ENCODE peak calls at places on chromosomes 3 and 15, in eight cellular contexts. Z, H, E, R, C, D, Q and K are unnamed samples.

GRCh38 chr3:128274837-128275236 is 121.6 kb downstream of the EEFSEC start:
- DNase-seq in Z (no peak), H (no peak), E (no peak), R (no peak), C (no peak), D (peak), Q (no peak), K (no peak)

GRCh38 chr15:32651229-32651837 is 9.8 kb downstream of the SCG5 start:
- DNase-seq in Z (peak), H (peak), E (peak), R (no peak), C (peak), D (peak), Q (peak), K (peak)

GRCh38 chr3:129629011-129629410 is 22.5 kb upstream of the PLXND1 start:
- DNase-seq in Z (no peak), H (no peak), E (no peak), R (no peak), C (no peak), D (no peak), Q (no peak), K (no peak)

GRCh38 chr3:123067689-123068226 is 933 bp downstream of the PDIA5 start:
- DNase-seq in Z (no peak), H (no peak), E (no peak), R (no peak), C (no peak), D (no peak), Q (no peak), K (no peak)

GRCh38 chr3:27715454-27715806 is 6.7 kb downstream of the EOMES start:
- DNase-seq in Z (no peak), H (no peak), E (no peak), R (no peak), C (no peak), D (no peak), Q (no peak), K (no peak)

GRCh38 chr15:32004249-32004648 is 26.1 kb upstream of the CHRNA7 start:
- DNase-seq in Z (no peak), H (no peak), E (no peak), R (no peak), C (no peak), D (no peak), Q (no peak), K (no peak)

GRCh38 chr15:45799508-45799907 is 164.7 kb downstream of the SQOR start:
- DNase-seq in Z (no peak), H (no peak), E (no peak), R (no peak), C (no peak), D (no peak), Q (no peak), K (no peak)

GRCh38 chr3:42175841-42176240 is 84.7 kb downstream of the TRAK1 start:
- DNase-seq in Z (no peak), H (no peak), E (no peak), R (no peak), C (no peak), D (no peak), Q (no peak), K (no peak)

GRCh38 chr3:128307781-128308469 is 154.6 kb downstream of the EEFSEC start:
- DNase-seq in Z (no peak), H (no peak), E (no peak), R (no peak), C (no peak), D (no peak), Q (no peak), K (no peak)

GRCh38 chr15:96992817-96993216 is 662.3 kb downstream of the NR2F2 start:
- DNase-seq in Z (no peak), H (no peak), E (no peak), R (no peak), C (no peak), D (no peak), Q (no peak), K (no peak)

GRCh38 chr3:177569823-177570657 is 372.8 kb upstream of the TBL1XR1 start:
- DNase-seq in Z (no peak), H (no peak), E (no peak), R (no peak), C (no peak), D (no peak), Q (no peak), K (no peak)

GRCh38 chr3:44117736-44118135 is 124.0 kb upstream of the TOPAZ1 start:
- DNase-seq in Z (no peak), H (no peak), E (no peak), R (no peak), C (no peak), D (no peak), Q (no peak), K (no peak)

GRCh38 chr3:143716731-143717130 is 131.5 kb downstream of the SLC9A9 start:
- DNase-seq in Z (no peak), H (no peak), E (no peak), R (no peak), C (no peak), D (no peak), Q (no peak), K (no peak)

GRCh38 chr15:22959451-22960101 is 20.6 kb downstream of the CYFIP1 start:
- DNase-seq in Z (peak), H (no peak), E (no peak), R (no peak), C (no peak), D (no peak), Q (no peak), K (peak)

GRCh38 chr3:4821331-4821730 is 157.9 kb upstream of the BHLHE40 start:
- DNase-seq in Z (no peak), H (no peak), E (no peak), R (no peak), C (no peak), D (no peak), Q (no peak), K (no peak)

GRCh38 chr3:168156479-168156878 is 60.8 kb upstream of the GOLIM4 start:
- DNase-seq in Z (no peak), H (no peak), E (no peak), R (no peak), C (no peak), D (no peak), Q (no peak), K (no peak)

GRCh38 chr3:23421811-23422510 is 218.8 kb downstream of the UBE2E2 start:
- DNase-seq in Z (no peak), H (no peak), E (no peak), R (no peak), C (no peak), D (peak), Q (no peak), K (no peak)

GRCh38 chr3:72977463-72977862 is 19.1 kb upstream of the PPP4R2 start:
- DNase-seq in Z (no peak), H (no peak), E (no peak), R (no peak), C (no peak), D (no peak), Q (no peak), K (no peak)

GRCh38 chr3:190012314-190012782 is 108.3 kb downstream of the P3H2 start:
- DNase-seq in Z (no peak), H (no peak), E (no peak), R (no peak), C (no peak), D (peak), Q (no peak), K (no peak)

GRCh38 chr15:77634266-77634962 is 1.7 kb upstream of the LINGO1 start:
- DNase-seq in Z (peak), H (peak), E (peak), R (peak), C (peak), D (peak), Q (peak), K (peak)

GRCh38 chr15:99526174-99526573 is 39.6 kb upstream of the MEF2A start:
- DNase-seq in Z (no peak), H (no peak), E (no peak), R (no peak), C (no peak), D (no peak), Q (no peak), K (no peak)

GRCh38 chr15:42046597-42046996 is 25.8 kb upstream of the PLA2G4E start:
- DNase-seq in Z (no peak), H (no peak), E (no peak), R (no peak), C (no peak), D (no peak), Q (no peak), K (no peak)

GRCh38 chr15:45314960-45315359 is 62.9 kb downstream of the SLC28A2 start:
- DNase-seq in Z (no peak), H (no peak), E (peak), R (no peak), C (no peak), D (peak), Q (peak), K (no peak)

GRCh38 chr3:31356941-31357340 is 175.8 kb upstream of the STT3B start:
- DNase-seq in Z (no peak), H (peak), E (no peak), R (peak), C (no peak), D (peak), Q (peak), K (peak)

GRCh38 chr3:103218793-103219192 is 784.0 kb downstream of the ZPLD1 start:
- DNase-seq in Z (no peak), H (no peak), E (no peak), R (no peak), C (no peak), D (no peak), Q (no peak), K (no peak)

GRCh38 chr3:13650210-13651056 is 101.5 kb downstream of the FBLN2 start:
- DNase-seq in Z (peak), H (peak), E (peak), R (peak), C (peak), D (peak), Q (peak), K (peak)

GRCh38 chr15:82051664-82052063 is 5.8 kb upstream of the MEX3B start:
- DNase-seq in Z (no peak), H (no peak), E (no peak), R (no peak), C (no peak), D (peak), Q (no peak), K (no peak)

GRCh38 chr3:30518201-30518864 is 88.1 kb upstream of the TGFBR2 start:
- DNase-seq in Z (no peak), H (no peak), E (peak), R (peak), C (peak), D (peak), Q (peak), K (peak)

GRCh38 chr3:18656866-18657265 is 231.7 kb upstream of the SATB1 start:
- DNase-seq in Z (no peak), H (no peak), E (no peak), R (no peak), C (no peak), D (no peak), Q (no peak), K (no peak)

GRCh38 chr3:138078901-138079344 is 36.5 kb downstream of the DZIP1L start:
- DNase-seq in Z (no peak), H (no peak), E (no peak), R (no peak), C (no peak), D (peak), Q (no peak), K (no peak)

GRCh38 chr3:184597783-184598182 is 36.2 kb downstream of the EPHB3 start:
- DNase-seq in Z (no peak), H (no peak), E (no peak), R (no peak), C (peak), D (no peak), Q (peak), K (no peak)
- H3K27ac ChIP-seq in Z (no peak), H (no peak), E (no peak), R (peak), C (peak), D (no peak), Q (peak), K (no peak)

GRCh38 chr3:165669502-165669901 is 167.7 kb downstream of the BCHE start:
- DNase-seq in Z (no peak), H (no peak), E (no peak), R (no peak), C (no peak), D (peak), Q (no peak), K (no peak)
- TF ChIP-seq POLR2A in Z (no peak), H (no peak), E (no peak), R (no peak), C (no peak), D (no peak), Q (no peak), K (no peak)

DNA sequence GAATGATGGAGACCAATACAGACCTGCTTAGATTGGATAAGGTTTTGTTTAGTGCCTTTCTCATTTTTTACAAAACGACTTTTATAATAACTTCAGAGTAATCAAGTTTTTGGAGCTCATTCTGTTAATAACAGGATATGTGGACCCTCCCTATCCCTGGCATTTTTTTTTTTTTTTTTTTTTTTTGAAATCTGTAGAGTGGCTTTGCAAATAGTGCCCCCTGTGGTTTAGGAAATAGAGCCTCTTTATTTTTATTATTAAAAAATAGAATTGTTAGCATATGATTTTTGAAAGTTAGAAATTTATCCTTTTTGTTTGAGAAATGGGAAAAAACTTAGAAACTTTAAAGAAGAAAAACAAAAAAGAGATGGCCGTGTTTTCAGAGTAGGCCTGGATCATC is 11.4 kb downstream of the SKIL start:
- DNase-seq in Z (no peak), H (no peak), E (no peak), R (no peak), C (no peak), D (no peak), Q (no peak), K (no peak)
- TF ChIP-seq CTCF in Z (peak), H (no peak), E (peak), R (no peak), C (no peak), D (peak), Q (no peak), K (no peak)

DNA sequence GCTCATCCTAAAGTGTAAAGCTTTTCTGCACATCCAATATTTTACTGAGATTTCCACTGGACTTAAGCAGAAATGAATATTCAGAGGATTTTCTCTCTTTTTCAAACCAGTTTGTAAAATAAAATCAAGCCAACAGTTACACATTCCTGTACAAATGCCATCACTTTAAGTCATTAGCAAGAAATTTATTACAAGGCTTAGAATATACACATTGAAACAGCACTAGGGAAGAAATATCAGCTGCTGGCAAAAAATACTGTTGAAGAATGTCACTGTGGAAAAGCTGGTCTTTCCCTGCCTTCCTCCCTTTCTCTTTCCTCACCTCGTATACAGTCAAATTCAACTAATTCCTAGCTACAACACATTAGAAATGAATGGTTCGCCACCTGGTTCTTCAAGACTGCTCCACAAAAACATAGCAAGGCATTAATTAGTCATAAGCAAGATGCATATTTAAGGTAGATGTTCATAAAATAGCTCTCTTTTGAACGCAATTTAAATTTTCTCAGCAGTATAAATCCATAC is 21.3 kb downstream of the PLOD2 start:
- DNase-seq in Z (no peak), H (no peak), E (no peak), R (no peak), C (no peak), D (no peak), Q (no peak), K (no peak)
- H3K27ac ChIP-seq in Z (no peak), H (no peak), E (peak), R (peak), C (peak), D (no peak), Q (no peak), K (peak)

DNA sequence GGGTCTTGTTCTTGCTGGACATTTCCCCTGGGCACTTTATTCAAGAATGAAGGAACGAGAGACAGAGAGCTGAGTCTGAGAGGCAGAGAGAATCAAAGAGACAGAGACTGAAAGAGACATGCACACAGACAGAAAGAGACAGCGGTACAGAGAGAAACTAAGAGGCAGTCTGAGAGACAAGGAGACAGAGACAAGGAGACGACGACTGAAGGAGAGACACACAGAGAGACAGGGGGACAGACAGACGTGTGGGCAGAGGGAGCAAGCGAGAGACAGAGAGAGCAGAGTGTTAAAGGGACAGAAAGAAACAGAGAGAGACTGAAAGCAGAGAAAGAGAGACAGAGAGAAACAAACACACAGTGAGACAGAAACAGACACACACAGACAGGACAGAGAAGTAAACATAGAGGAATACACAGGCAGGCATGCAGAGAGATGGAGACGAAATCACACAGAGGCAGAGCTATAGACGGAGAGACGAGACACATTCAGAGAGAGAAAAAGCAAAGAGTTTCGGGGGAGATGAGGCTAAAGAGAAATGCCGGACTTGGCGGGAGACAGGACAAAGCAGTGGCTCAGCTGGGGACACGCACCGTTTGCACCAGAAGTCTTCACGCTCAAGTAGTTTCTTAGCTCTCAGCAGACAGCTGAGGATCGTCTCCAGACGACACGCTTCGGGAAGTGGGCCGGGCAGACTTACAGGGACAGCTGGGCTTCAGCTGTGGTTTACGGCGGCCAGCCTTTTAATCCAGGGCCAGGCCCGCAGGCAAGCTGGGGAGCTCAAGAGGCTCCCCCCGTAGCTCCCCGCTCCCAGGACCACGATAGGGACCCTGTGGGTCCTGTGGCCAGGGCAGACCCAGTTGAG is 56.0 kb upstream of the DLG1 start:
- DNase-seq in Z (no peak), H (no peak), E (peak), R (peak), C (peak), D (peak), Q (peak), K (peak)
- TF ChIP-seq POLR2A in Z (no peak), H (no peak), E (no peak), R (no peak), C (no peak), D (no peak), Q (no peak), K (no peak)

GRCh38 chr3:56557815-56558170 is 818 bp downstream of the CCDC66 start:
- DNase-seq in Z (no peak), H (no peak), E (no peak), R (no peak), C (no peak), D (no peak), Q (no peak), K (no peak)
- TF ChIP-seq CTCF in Z (no peak), H (no peak), E (no peak), R (no peak), C (no peak), D (no peak), Q (no peak), K (no peak)

GRCh38 chr15:100783296-100783695 is 96.3 kb upstream of the ALDH1A3 start:
- DNase-seq in Z (no peak), H (no peak), E (no peak), R (peak), C (peak), D (no peak), Q (no peak), K (peak)
- H3K27ac ChIP-seq in Z (no peak), H (no peak), E (no peak), R (no peak), C (no peak), D (no peak), Q (no peak), K (no peak)